ENCODE peak calls at places on chromosome 10, in five cellular contexts. W is neural progenitor cell, M is Peyer's patch, I is fibroblast of lung, L is AG04450. U is an unnamed sample.

GRCh38 chr10:114575417-114576131 is 82.5 kb downstream of the ABLIM1 start:
- DNase-seq in W (no peak), I (no peak), M (no peak), L (no peak), U (no peak)

GRCh38 chr10:86411281-86411841 is 44.8 kb upstream of the GRID1 start:
- DNase-seq in I (peak), M (peak), W (no peak), L (peak), U (no peak)

GRCh38 chr10:87861566-87861952 is 1.8 kb downstream of the KLLN start:
- DNase-seq in I (peak), M (peak), L (peak), W (peak), U (peak)

GRCh38 chr10:104061196-104061595 is 24.5 kb downstream of the COL17A1 start:
- DNase-seq in M (no peak), L (no peak), I (no peak), W (no peak), U (no peak)

GRCh38 chr10:100027416-100027815 is 17.7 kb upstream of the DNMBP start:
- DNase-seq in I (no peak), W (no peak), L (no peak), M (no peak), U (no peak)

GRCh38 chr10:19811517-19811916 is 4.7 kb upstream of the PLXDC2 start:
- DNase-seq in L (no peak), W (peak), I (peak), M (no peak), U (no peak)

GRCh38 chr10:49608166-49608758 is 1.8 kb upstream of the SLC18A3 start:
- DNase-seq in W (no peak), I (no peak), L (no peak), M (peak), U (no peak)

GRCh38 chr10:61320996-61321395 is 132.2 kb downstream of the TMEM26 start:
- DNase-seq in W (no peak), I (no peak), M (no peak), L (no peak), U (no peak)

GRCh38 chr10:70578371-70578947 is 24.1 kb downstream of the PRF1 start:
- DNase-seq in I (peak), W (no peak), M (peak), L (peak), U (peak)

GRCh38 chr10:33819206-33819605 is 484.7 kb upstream of the NRP1 start:
- DNase-seq in L (no peak), M (no peak), W (no peak), I (no peak), U (no peak)

GRCh38 chr10:76453328-76453727 is 1021.9 kb downstream of the LRMDA start:
- DNase-seq in W (no peak), M (no peak), L (no peak), I (no peak), U (no peak)

GRCh38 chr10:131207176-131207575 is 104.3 kb downstream of the TCERG1L start:
- DNase-seq in I (no peak), M (peak), L (no peak), W (no peak), U (no peak)

GRCh38 chr10:72334832-72335393 is 19.8 kb downstream of the DNAJB12 start:
- DNase-seq in L (no peak), W (no peak), M (peak), I (peak), U (no peak)

GRCh38 chr10:91162495-91163268 is 57.8 kb upstream of the PCGF5 start:
- DNase-seq in W (peak), I (peak), M (peak), L (no peak), U (no peak)

GRCh38 chr10:67603701-67604100 is 92.3 kb downstream of the CTNNA3 start:
- DNase-seq in M (no peak), I (no peak), L (no peak), W (no peak), U (no peak)

GRCh38 chr10:30784521-30784895 is 155.0 kb upstream of the LYZL2 start:
- DNase-seq in M (no peak), I (peak), L (no peak), W (no peak), U (no peak)

GRCh38 chr10:124669824-124670654 is 74.1 kb downstream of the FAM53B start:
- DNase-seq in M (no peak), L (no peak), I (no peak), W (no peak), U (no peak)

GRCh38 chr10:5840314-5841307 is 27.4 kb upstream of the GDI2 start:
- DNase-seq in I (no peak), M (peak), L (no peak), W (peak), U (no peak)

GRCh38 chr10:17847586-17848296 is 38.6 kb downstream of the MRC1 start:
- DNase-seq in M (no peak), L (no peak), I (peak), W (peak), U (no peak)

GRCh38 chr10:89427629-89428028 is 13.3 kb downstream of the IFIT5 start:
- DNase-seq in M (no peak), W (no peak), I (peak), L (peak), U (no peak)

GRCh38 chr10:90912176-90912575 is 8.7 kb downstream of the ANKRD1 start:
- DNase-seq in M (no peak), I (no peak), L (no peak), W (no peak), U (no peak)

GRCh38 chr10:132479024-132479602 is 58.5 kb upstream of the INPP5A start:
- DNase-seq in M (no peak), W (no peak), I (no peak), L (no peak), U (no peak)

GRCh38 chr10:31340343-31340742 is 21.3 kb downstream of the ZEB1 start:
- DNase-seq in M (no peak), L (no peak), W (no peak), I (no peak), U (no peak)

GRCh38 chr10:98006266-98006665 is 24.2 kb downstream of the CRTAC1 start:
- DNase-seq in W (peak), M (no peak), L (no peak), I (no peak), U (no peak)

GRCh38 chr10:81082621-81083376 is 545.1 kb downstream of the SH2D4B start:
- DNase-seq in I (no peak), W (no peak), M (no peak), L (no peak), U (no peak)

GRCh38 chr10:86671419-86671818 is 3.1 kb downstream of the LDB3 start:
- DNase-seq in W (no peak), M (no peak), L (no peak), I (no peak), U (no peak)

GRCh38 chr10:7773845-7774801 is 13.7 kb downstream of the KIN start:
- DNase-seq in I (no peak), L (no peak), M (no peak), W (no peak), U (no peak)

GRCh38 chr10:104127411-104127810 is 5.4 kb downstream of the SFR1 start:
- DNase-seq in I (no peak), W (peak), M (no peak), L (no peak), U (no peak)

GRCh38 chr10:33661580-33662269 is 327.3 kb upstream of the NRP1 start:
- DNase-seq in I (no peak), M (peak), L (no peak), W (no peak), U (no peak)

GRCh38 chr10:110456523-110457091 is 41.1 kb upstream of the DUSP5 start:
- DNase-seq in L (no peak), M (peak), I (no peak), W (no peak), U (peak)

GRCh38 chr10:132252412-132252811 is 55.3 kb downstream of the STK32C start:
- DNase-seq in L (no peak), M (no peak), W (no peak), I (no peak), U (no peak)

GRCh38 chr10:69958232-69958902 is 94.3 kb upstream of the MACROH2A2 start:
- DNase-seq in I (peak), M (peak), W (peak), L (no peak), U (peak)

GRCh38 chr10:51076442-51076841 is 2.2 kb downstream of the PRKG1 start:
- DNase-seq in I (no peak), W (peak), L (no peak), M (no peak), U (no peak)

GRCh38 chr10:1591742-1592141 is 145.6 kb downstream of the ADARB2 start:
- DNase-seq in I (no peak), W (no peak), L (no peak), M (peak), U (no peak)

GRCh38 chr10:133385214-133385613 is 6.2 kb downstream of the PAOX start:
- DNase-seq in I (no peak), L (no peak), M (peak), W (no peak), U (no peak)

GRCh38 chr10:92760609-92761008 is 70.9 kb downstream of the HHEX start:
- DNase-seq in W (no peak), L (peak), M (no peak), I (peak), U (no peak)
- H3K27ac ChIP-seq in W (no peak), L (peak), M (no peak), I (peak), U (no peak)

GRCh38 chr10:3825862-3826351 is 40.9 kb upstream of the KLF6 start:
- DNase-seq in M (no peak), L (no peak), W (no peak), I (no peak), U (no peak)
- H3K27ac ChIP-seq in M (no peak), L (peak), W (no peak), I (peak), U (peak)

DNA sequence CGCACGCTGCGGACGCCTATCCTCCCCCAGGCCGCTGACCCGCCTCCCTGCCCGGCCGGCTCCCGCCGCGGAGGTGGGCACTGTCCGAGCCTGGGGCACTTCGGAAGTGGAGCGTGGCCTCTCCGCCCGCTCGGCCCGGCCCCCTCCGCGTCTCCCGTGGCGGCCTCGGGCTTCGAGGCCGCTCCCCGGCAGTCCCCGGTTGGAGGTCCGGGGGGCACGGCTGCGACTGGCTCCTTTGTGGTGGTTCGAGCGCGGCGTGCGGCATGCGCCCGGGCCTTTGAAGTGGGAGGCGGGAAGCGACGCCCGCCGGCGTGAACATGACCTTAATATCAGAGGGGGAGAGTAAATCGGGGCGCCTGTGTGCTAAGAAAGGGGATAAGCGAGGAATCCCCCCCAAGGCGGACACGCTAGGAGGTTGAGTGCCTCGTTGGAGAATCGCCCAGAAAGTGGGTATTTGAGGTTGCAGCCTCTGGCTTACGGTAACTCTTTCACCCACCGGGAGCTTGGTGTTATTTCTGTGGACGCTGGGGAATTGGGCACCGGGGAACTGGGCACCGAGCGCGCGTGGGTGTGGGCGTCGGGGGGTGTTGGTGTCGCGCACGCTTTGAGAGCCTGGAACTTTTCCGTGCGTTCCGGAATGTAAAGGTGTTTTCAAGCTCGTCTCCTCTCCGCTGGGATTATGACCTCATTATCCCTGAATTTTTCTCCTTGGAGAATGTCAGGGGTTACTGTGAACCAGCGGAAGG is 562 bp downstream of the SUV39H2 start:
- DNase-seq in M (no peak), I (peak), L (no peak), W (peak), U (no peak)
- H3K27ac ChIP-seq in M (peak), I (peak), L (peak), W (peak), U (peak)

GRCh38 chr10:23422003-23422411 is 16.9 kb upstream of the OTUD1 start:
- DNase-seq in M (no peak), I (no peak), L (no peak), W (no peak), U (no peak)

GRCh38 chr10:23419201-23419600 is 19.7 kb upstream of the OTUD1 start:
- DNase-seq in W (no peak), I (no peak), L (no peak), M (no peak), U (no peak)

GRCh38 chr10:23418051-23418681 is 20.7 kb upstream of the OTUD1 start:
- DNase-seq in I (no peak), W (no peak), L (no peak), M (no peak), U (no peak)

GRCh38 chr10:23419657-23420319 is 19.1 kb upstream of the OTUD1 start:
- DNase-seq in W (no peak), I (peak), L (no peak), M (no peak), U (no peak)

DNA sequence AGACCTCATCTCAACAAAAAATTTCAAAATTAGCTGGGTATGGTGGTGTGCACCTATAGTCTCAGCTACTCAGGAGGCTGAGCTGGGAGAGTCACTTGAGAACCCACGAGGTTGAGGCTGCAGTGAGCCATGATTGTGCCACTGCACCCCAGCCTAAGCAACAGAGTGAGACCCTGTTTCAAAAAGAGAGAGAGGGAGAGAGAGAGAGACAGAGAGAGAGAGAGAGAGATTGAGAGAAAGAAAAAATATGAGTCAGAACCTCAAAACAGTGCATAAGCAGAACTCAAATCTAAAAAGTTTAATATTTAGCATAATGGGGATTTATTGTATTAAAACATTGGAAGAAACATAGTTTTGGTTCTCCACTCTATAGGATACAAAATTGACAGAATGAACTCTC is 17.5 kb upstream of the OTUD1 start:
- DNase-seq in W (no peak), L (no peak), M (no peak), I (no peak), U (no peak)
- H3K27ac ChIP-seq in W (no peak), L (no peak), M (no peak), I (no peak), U (no peak)

GRCh38 chr10:101165736-101166135 is 34.6 kb downstream of the TLX1 start:
- DNase-seq in M (no peak), I (no peak), L (no peak), W (no peak), U (no peak)

GRCh38 chr10:101166430-101166829 is 35.3 kb downstream of the TLX1 start:
- DNase-seq in M (no peak), L (no peak), I (no peak), W (no peak), U (no peak)

GRCh38 chr10:101161494-101162299 is 30.6 kb downstream of the TLX1 start:
- DNase-seq in M (peak), L (peak), I (peak), W (peak), U (peak)

GRCh38 chr10:101158101-101159058 is 27.3 kb downstream of the TLX1 start:
- DNase-seq in L (no peak), W (no peak), I (no peak), M (peak), U (no peak)

DNA sequence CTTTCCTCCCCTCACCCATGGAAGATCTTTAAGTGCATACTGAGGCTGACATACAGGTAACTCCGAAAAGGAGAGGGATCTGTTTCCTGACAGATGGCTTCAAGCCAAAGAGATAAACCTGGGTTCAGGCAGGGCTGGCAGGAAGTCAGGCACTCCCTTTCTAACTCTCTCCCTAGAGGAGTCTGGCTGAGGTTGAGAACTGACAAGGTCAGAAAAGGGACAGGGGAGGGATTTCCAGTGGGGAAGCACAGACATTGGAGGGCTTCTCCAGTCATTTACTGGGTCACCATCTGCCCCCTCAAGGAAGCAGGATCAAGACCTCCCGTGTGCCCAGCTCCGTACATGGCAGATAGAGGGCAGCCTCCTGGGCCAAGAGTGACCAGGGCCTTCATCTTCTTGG is 31.6 kb downstream of the TLX1 start:
- DNase-seq in W (no peak), M (no peak), I (no peak), L (no peak), U (no peak)
- H3K27ac ChIP-seq in W (no peak), M (no peak), I (no peak), L (no peak), U (no peak)